ENCODE peak calls at places on chromosomes 11 and 22, in five cellular contexts. X is adrenal gland, V is foreskin keratinocyte, A is progenitor cell of endocrine pancreas, E is fibroblast of mammary gland. O is an unnamed sample.

GRCh38 chr11:40816976-40817375 is 642.5 kb downstream of the LRRC4C start:
- DNase-seq in E (no peak), A (no peak), X (no peak), V (no peak), O (no peak)

GRCh38 chr11:2561283-2562180 is 116.7 kb downstream of the KCNQ1 start:
- DNase-seq in E (no peak), X (no peak), A (no peak), V (no peak), O (no peak)

GRCh38 chr22:50105529-50106100 is 15.8 kb downstream of the MOV10L1 start:
- DNase-seq in V (peak; percentile 64), A (no peak), X (no peak), E (peak; percentile 18), O (no peak)

GRCh38 chr11:2510626-2511402 is 66.0 kb downstream of the KCNQ1 start:
- DNase-seq in V (no peak), E (no peak), X (peak; percentile 55), A (no peak), O (no peak)

GRCh38 chr11:106121570-106122320 is 44.3 kb downstream of the AASDHPPT start:
- DNase-seq in E (no peak), A (no peak), V (no peak), X (no peak), O (no peak)

GRCh38 chr11:47257518-47258316 is at the start of gene NR1H3:
- DNase-seq in A (peak; percentile 30), X (peak; percentile 87), E (peak; percentile 82), V (no peak), O (peak; percentile 88)

GRCh38 chr11:128388182-128388815 is 199.1 kb downstream of the ETS1 start:
- DNase-seq in V (no peak), A (no peak), X (no peak), E (no peak), O (no peak)

GRCh38 chr11:122721964-122722266 is 66.4 kb downstream of the UBASH3B start:
- DNase-seq in V (peak; percentile 75), A (no peak), X (no peak), E (peak; percentile 93), O (peak; percentile 51)

GRCh38 chr11:121249039-121249663 is 43.4 kb upstream of the SC5D start:
- DNase-seq in E (peak; percentile 53), A (no peak), X (no peak), V (peak; percentile 40), O (peak; percentile 56)

GRCh38 chr22:41516462-41516861 is 27.8 kb downstream of the POLR3H start:
- DNase-seq in A (no peak), X (no peak), V (no peak), E (no peak), O (no peak)

GRCh38 chr11:116862101-116862637 is 24.7 kb upstream of the APOA1 start:
- DNase-seq in V (no peak), X (no peak), A (no peak), E (no peak), O (no peak)

GRCh38 chr11:129922674-129923073 is 27.3 kb upstream of the NFRKB start:
- DNase-seq in V (no peak), E (no peak), A (no peak), X (no peak), O (no peak)

GRCh38 chr11:2701230-2701629 is 1.4 kb upstream of the KCNQ1OT1 start:
- DNase-seq in A (no peak), E (no peak), V (no peak), X (no peak), O (no peak)

GRCh38 chr11:131867457-131868257 is 497.2 kb downstream of the NTM start:
- DNase-seq in A (peak; percentile 62), E (peak; percentile 83), X (peak; percentile 78), V (peak; percentile 46), O (peak; percentile 2)

GRCh38 chr11:72781313-72782080 is 12.3 kb downstream of the STARD10 start:
- DNase-seq in A (peak; percentile 58), E (no peak), V (no peak), X (no peak), O (no peak)

GRCh38 chr11:116661056-116661455 is 111.7 kb downstream of the BUD13 start:
- DNase-seq in A (no peak), V (no peak), X (no peak), E (no peak), O (no peak)

GRCh38 chr11:10540915-10541591 is at the start of gene RNF141:
- DNase-seq in V (peak; percentile 65), X (peak; percentile 98), E (peak; percentile 83), A (peak; percentile 98), O (peak; percentile 93)
- TF ChIP-seq CTCF in V (peak; percentile 97), X (peak; percentile 61), E (peak; percentile 62), A (peak; percentile 83), O (peak; percentile 59)

DNA sequence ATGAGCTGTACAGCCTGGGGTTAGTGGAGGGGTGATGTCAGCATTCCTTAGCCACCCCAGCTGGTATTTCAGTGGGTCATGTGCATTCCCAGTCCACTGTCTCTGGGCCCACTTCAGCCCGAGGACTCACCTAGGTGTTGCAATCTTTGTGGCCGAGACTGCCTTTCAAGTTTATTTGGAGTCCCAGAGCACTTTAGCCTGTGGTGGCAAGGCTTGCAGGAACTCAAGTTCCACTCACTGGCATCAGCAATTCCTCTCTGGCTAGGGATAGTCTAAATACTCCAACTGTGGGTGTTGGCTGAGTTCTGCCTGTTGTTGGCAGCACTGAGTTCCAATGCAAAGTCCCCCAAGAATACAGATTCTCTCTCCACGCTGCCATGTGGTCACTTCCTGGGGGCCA is 191.6 kb upstream of the PGR start:
- DNase-seq in E (no peak), V (peak; percentile 3), A (no peak), X (no peak), O (peak; percentile 33)
- TF ChIP-seq CTCF in E (no peak), V (no peak), A (no peak), X (no peak), O (no peak)

GRCh38 chr11:83088965-83089364 is 17.3 kb upstream of the RAB30 start:
- DNase-seq in X (no peak), A (no peak), V (no peak), E (no peak), O (no peak)

GRCh38 chr11:83092488-83093384 is 21.0 kb upstream of the RAB30 start:
- DNase-seq in V (peak; percentile 24), E (no peak), A (no peak), X (peak; percentile 81), O (peak; percentile 64)

GRCh38 chr11:83087035-83087434 is 15.3 kb upstream of the RAB30 start:
- DNase-seq in X (no peak), A (no peak), E (peak; percentile 28), V (no peak), O (peak; percentile 28)
- TF ChIP-seq CTCF in X (peak; percentile 8), A (peak; percentile 20), E (peak; percentile 7), V (peak; percentile 55), O (no peak)

GRCh38 chr11:66222358-66223149 is 45.9 kb upstream of the RAB1B start:
- DNase-seq in V (peak; percentile 61), E (peak; percentile 87), A (peak; percentile 73), X (peak; percentile 96), O (peak; percentile 92)
- TF ChIP-seq CTCF in V (peak; percentile 100), E (peak; percentile 100), A (peak; percentile 100), X (peak; percentile 94), O (peak; percentile 98)

GRCh38 chr22:44003776-44004460 is 20.2 kb upstream of the PARVB start:
- DNase-seq in E (no peak), A (no peak), X (no peak), V (no peak), O (no peak)
- TF ChIP-seq CTCF in E (no peak), A (no peak), X (no peak), V (no peak), O (no peak)

GRCh38 chr11:77066229-77067023 is at the start of gene CAPN5:
- DNase-seq in V (peak; percentile 43), E (peak; percentile 88), X (peak; percentile 93), A (peak; percentile 95), O (peak; percentile 82)
- TF ChIP-seq CTCF in V (peak; percentile 54), E (peak; percentile 9), X (no peak), A (peak; percentile 50), O (no peak)